ENCODE peak calls at places on chromosomes 13 and 19, in nine cellular contexts. R, S, X, O, D, Y, G, C and F are unnamed samples.

GRCh38 chr13:30689752-30690151 is 45.6 kb upstream of the ALOX5AP start:
- DNase-seq in R (no peak), O (no peak), X (no peak), G (no peak), Y (no peak), S (no peak), C (no peak), D (no peak), F (no peak)

GRCh38 chr13:43785166-43785680 is 1.5 kb downstream of the ENOX1 start:
- DNase-seq in C (no peak), O (no peak), R (no peak), G (no peak), S (no peak), Y (no peak), D (peak), X (no peak), F (no peak)

GRCh38 chr19:36081385-36081784 is 26.7 kb downstream of the WDR62 start:
- DNase-seq in R (no peak), O (no peak), S (no peak), G (no peak), Y (no peak), X (no peak), C (no peak), D (no peak), F (no peak)

GRCh38 chr13:21683034-21683733 is 12.3 kb downstream of the FGF9 start:
- DNase-seq in R (no peak), S (peak), O (no peak), X (no peak), C (no peak), D (no peak), Y (no peak), G (no peak), F (no peak)

GRCh38 chr13:113915012-113915763 is 51.3 kb upstream of the GAS6 start:
- DNase-seq in X (no peak), Y (no peak), O (no peak), D (no peak), S (no peak), C (no peak), R (peak), G (no peak), F (no peak)

GRCh38 chr13:94933230-94933751 is 220.9 kb upstream of the SOX21 start:
- DNase-seq in G (no peak), O (no peak), D (no peak), R (no peak), X (no peak), C (no peak), Y (no peak), S (no peak), F (no peak)

GRCh38 chr19:4086336-4086953 is 19.7 kb upstream of the ZBTB7A start:
- DNase-seq in R (no peak), Y (no peak), X (no peak), S (no peak), O (no peak), C (no peak), G (no peak), D (no peak), F (no peak)

GRCh38 chr13:100022798-100023197 is 41.2 kb downstream of the ZIC2 start:
- DNase-seq in O (no peak), R (no peak), C (no peak), G (no peak), X (no peak), S (no peak), D (no peak), Y (no peak), F (no peak)

GRCh38 chr13:102913924-102914628 is 68.2 kb downstream of the ERCC5 start:
- DNase-seq in R (no peak), Y (no peak), C (no peak), S (no peak), O (no peak), D (no peak), G (no peak), X (no peak), F (no peak)

GRCh38 chr19:56725829-56726424 is 54.4 kb upstream of the ZNF835 start:
- DNase-seq in C (no peak), G (no peak), R (no peak), X (no peak), D (no peak), Y (no peak), O (no peak), S (no peak), F (no peak)

GRCh38 chr19:17404015-17404414 is 1.4 kb downstream of the BST2 start:
- DNase-seq in S (no peak), G (no peak), C (no peak), Y (no peak), O (no peak), X (no peak), D (no peak), R (no peak), F (no peak)

GRCh38 chr13:57409121-57409520 is 222.4 kb upstream of the PCDH17 start:
- DNase-seq in S (no peak), Y (no peak), R (no peak), O (no peak), C (no peak), D (no peak), G (no peak), X (no peak), F (no peak)

GRCh38 chr19:7902796-7903243 is 857 bp upstream of the MAP2K7 start:
- DNase-seq in D (no peak), R (peak), X (no peak), G (no peak), O (no peak), C (no peak), Y (no peak), S (no peak), F (no peak)

GRCh38 chr19:13082192-13083007 is 20.3 kb downstream of the LYL1 start:
- DNase-seq in C (no peak), G (no peak), S (no peak), O (no peak), D (peak), R (peak), Y (no peak), X (no peak), F (no peak)

GRCh38 chr19:10717356-10718204 is at the start of gene DNM2:
- DNase-seq in C (peak), O (peak), G (peak), X (peak), R (peak), D (peak), Y (peak), S (peak), F (peak)